ENCODE peak calls at places on chromosomes 6 and 20, in six cellular contexts. B is NCI-H1092, K is foreskin fibroblast, S is NCI-H187 treated with DMSO at 0.1 percent for 48 hours, C is mesendoderm, J is NCI-H2081. X is an unnamed sample.

GRCh38 chr20:15889073-15889923 is 684.0 kb downstream of the KIF16B start:
- DNase-seq in S (no peak), B (peak), J (peak), C (peak), K (no peak), X (no peak)

GRCh38 chr6:158488065-158488464 is 71.8 kb upstream of the TMEM181 start:
- DNase-seq in K (peak), J (no peak), C (peak), S (no peak), B (no peak), X (no peak)

GRCh38 chr6:151847064-151847463 is 39.6 kb downstream of the ESR1 start:
- DNase-seq in B (no peak), K (peak), J (no peak), C (peak), S (no peak), X (no peak)

GRCh38 chr6:87237804-87238203 is 82.4 kb downstream of the ZNF292 start:
- DNase-seq in B (no peak), J (peak), K (peak), S (no peak), C (peak), X (no peak)

GRCh38 chr6:68008445-68008844 is 626.6 kb upstream of the ADGRB3 start:
- DNase-seq in S (no peak), J (no peak), C (no peak), B (no peak), K (peak), X (no peak)

GRCh38 chr6:109801794-109802193 is 110.7 kb downstream of the FIG4 start:
- DNase-seq in S (no peak), C (peak), K (no peak), J (no peak), B (no peak), X (no peak)

GRCh38 chr6:148934534-148934933 is 187.7 kb downstream of the UST start:
- DNase-seq in B (no peak), K (peak), C (no peak), J (no peak), S (peak), X (no peak)

GRCh38 chr6:165834613-165835259 is 171.7 kb upstream of the PDE10A start:
- DNase-seq in K (no peak), C (no peak), B (peak), S (no peak), J (peak), X (no peak)

GRCh38 chr20:19875746-19876145 is 117.7 kb downstream of the RIN2 start:
- DNase-seq in B (no peak), J (no peak), S (no peak), K (no peak), C (no peak), X (no peak)

GRCh38 chr6:37794825-37795224 is 24.7 kb upstream of the ZFAND3 start:
- DNase-seq in S (no peak), C (no peak), B (no peak), K (peak), J (no peak), X (no peak)

GRCh38 chr6:89559487-89559886 is 79.1 kb downstream of the LYRM2 start:
- DNase-seq in C (no peak), J (no peak), S (no peak), B (no peak), K (no peak), X (no peak)

GRCh38 chr6:42236680-42237473 is 19.2 kb upstream of the MRPS10 start:
- DNase-seq in C (no peak), K (no peak), S (no peak), J (no peak), B (no peak), X (no peak)

GRCh38 chr6:37926661-37927060 is 107.1 kb downstream of the ZFAND3 start:
- DNase-seq in J (no peak), C (no peak), S (no peak), K (no peak), B (no peak), X (no peak)

GRCh38 chr20:20317195-20318113 is 50.5 kb upstream of the INSM1 start:
- DNase-seq in B (peak), C (peak), J (peak), S (no peak), K (no peak), X (no peak)

GRCh38 chr6:137233561-137234504 is 14.6 kb upstream of the IFNGR1 start:
- DNase-seq in C (peak), S (no peak), B (no peak), J (no peak), K (peak), X (no peak)

GRCh38 chr6:83071707-83072106 is 4.2 kb downstream of the DOP1A start:
- DNase-seq in S (no peak), B (no peak), K (no peak), C (no peak), J (no peak), X (no peak)

GRCh38 chr6:153959281-153959680 is 79.8 kb upstream of the OPRM1 start:
- DNase-seq in J (no peak), B (no peak), K (no peak), S (no peak), C (no peak), X (no peak)

GRCh38 chr20:57450419-57450818 is 59.2 kb downstream of the RBM38 start:
- DNase-seq in C (no peak), J (no peak), S (no peak), K (peak), B (no peak), X (no peak)

GRCh38 chr6:99192561-99192960 is 156.9 kb downstream of the FAXC start:
- DNase-seq in J (no peak), C (no peak), K (no peak), B (no peak), S (no peak), X (no peak)

GRCh38 chr6:156988276-156989158 is 211.3 kb downstream of the ARID1B start:
- DNase-seq in C (peak), J (no peak), B (no peak), K (no peak), S (no peak), X (no peak)

GRCh38 chr20:42906120-42906519 is 283.6 kb downstream of the PTPRT start:
- DNase-seq in S (no peak), K (no peak), B (no peak), C (no peak), J (no peak), X (no peak)